ENCODE peak calls at places on chromosome 4, in five cellular contexts. R is nephron progenitor cell, U is progenitor cell of endocrine pancreas, V is GM23338, I is Panc1. S is an unnamed sample.

GRCh38 chr4:110347805-110348204 is 128.2 kb upstream of the ENPEP start:
- DNase-seq in R (no peak), U (no peak), I (no peak), V (no peak), S (no peak)

GRCh38 chr4:140343303-140343702 is 30.1 kb upstream of the SCOC start:
- DNase-seq in V (no peak), U (peak), R (no peak), I (no peak), S (no peak)

GRCh38 chr4:37864786-37865185 is 26.1 kb upstream of the TBC1D1 start:
- DNase-seq in V (no peak), U (no peak), R (no peak), I (no peak), S (no peak)

GRCh38 chr4:182922551-182923284 is 5.5 kb upstream of the DCTD start:
- DNase-seq in I (no peak), V (no peak), U (no peak), R (no peak), S (no peak)

GRCh38 chr4:152929888-152930287 is 6.2 kb upstream of the FHDC1 start:
- DNase-seq in V (peak), R (peak), I (no peak), U (no peak), S (no peak)

GRCh38 chr4:182576609-182577289 is 333.5 kb downstream of the TENM3 start:
- DNase-seq in R (no peak), U (no peak), I (no peak), V (peak), S (no peak)

GRCh38 chr4:98987720-98988119 is 7.8 kb upstream of the METAP1 start:
- DNase-seq in R (no peak), V (no peak), U (no peak), I (no peak), S (no peak)

GRCh38 chr4:65391814-65392213 is 278.5 kb downstream of the EPHA5 start:
- DNase-seq in U (no peak), I (no peak), V (no peak), R (no peak), S (no peak)

GRCh38 chr4:160026720-160027119 is 923.8 kb downstream of the RAPGEF2 start:
- DNase-seq in V (peak), R (no peak), I (no peak), U (no peak), S (no peak)

GRCh38 chr4:157221426-157221894 is 932 bp downstream of the GRIA2 start:
- DNase-seq in I (no peak), V (peak), U (no peak), R (no peak), S (no peak)

GRCh38 chr4:80532674-80533333 is 197.3 kb downstream of the CFAP299 start:
- DNase-seq in V (peak), R (no peak), I (no peak), U (no peak), S (no peak)

GRCh38 chr4:73348185-73348584 is 55.9 kb upstream of the ALB start:
- DNase-seq in U (no peak), V (no peak), I (no peak), R (no peak), S (no peak)

GRCh38 chr4:68283714-68284113 is 38.2 kb upstream of the TMPRSS11B start:
- DNase-seq in U (no peak), I (no peak), V (no peak), R (no peak), S (no peak)

GRCh38 chr4:140268441-140268840 is 105.0 kb upstream of the SCOC start:
- DNase-seq in U (no peak), R (no peak), V (no peak), I (no peak), S (no peak)

GRCh38 chr4:86948276-86948675 is 13.5 kb downstream of the AFF1 start:
- DNase-seq in V (peak), I (no peak), R (no peak), U (no peak), S (no peak)

GRCh38 chr4:40251366-40251765 is 54.5 kb downstream of the RHOH start:
- DNase-seq in R (no peak), I (no peak), U (no peak), V (no peak), S (no peak)

GRCh38 chr4:74006009-74006476 is 7.6 kb upstream of the CXCL5 start:
- DNase-seq in U (no peak), V (no peak), I (no peak), R (no peak), S (no peak)

GRCh38 chr4:172830295-172830764 is 338.3 kb upstream of the GALNT7 start:
- DNase-seq in V (peak), I (no peak), R (no peak), U (no peak), S (no peak)

GRCh38 chr4:53431052-53431451 is 53.6 kb downstream of the FIP1L1 start:
- DNase-seq in R (no peak), I (no peak), U (no peak), V (no peak), S (no peak)

GRCh38 chr4:42643685-42644084 is 13.2 kb downstream of the ATP8A1 start:
- DNase-seq in U (no peak), V (no peak), I (no peak), R (no peak), S (no peak)

GRCh38 chr4:21954406-21954805 is 5.8 kb upstream of the KCNIP4 start:
- DNase-seq in I (no peak), R (no peak), U (no peak), V (no peak), S (no peak)

GRCh38 chr4:154082760-154083530 is 294.1 kb upstream of the SFRP2 start:
- DNase-seq in V (peak), U (no peak), R (no peak), I (no peak), S (no peak)

GRCh38 chr4:135243960-135244561 is 1042.5 kb upstream of the PABPC4L start:
- DNase-seq in I (no peak), U (no peak), V (no peak), R (no peak), S (no peak)

GRCh38 chr4:71236226-71236625 is 102.6 kb upstream of the SLC4A4 start:
- DNase-seq in V (no peak), I (no peak), U (no peak), R (no peak), S (no peak)

GRCh38 chr4:6556263-6556662 is 18.7 kb upstream of the MAN2B2 start:
- DNase-seq in I (no peak), U (no peak), V (no peak), R (no peak), S (no peak)

GRCh38 chr4:139416073-139416673 is 37.7 kb upstream of the RAB33B start:
- DNase-seq in V (peak), R (peak), I (no peak), U (no peak), S (no peak)

GRCh38 chr4:55758570-55758969 is 61.0 kb upstream of the EXOC1L start:
- DNase-seq in V (no peak), U (no peak), I (no peak), R (no peak), S (no peak)

GRCh38 chr4:62528874-62529273 is 1328.7 kb downstream of the ADGRL3 start:
- DNase-seq in V (no peak), R (no peak), U (no peak), I (no peak), S (no peak)

GRCh38 chr4:94567811-94568210 is 116.1 kb downstream of the PDLIM5 start:
- DNase-seq in I (no peak), R (no peak), U (no peak), V (no peak), S (no peak)

GRCh38 chr4:186144596-186145569 is 40.4 kb downstream of the FAM149A start:
- DNase-seq in I (no peak), V (peak), R (peak), U (peak), S (no peak)

GRCh38 chr4:107261241-107261874 is 225.2 kb upstream of the DKK2 start:
- DNase-seq in U (no peak), V (no peak), I (no peak), R (no peak), S (no peak)

GRCh38 chr4:41814565-41814964 is 66.0 kb upstream of the PHOX2B start:
- DNase-seq in U (no peak), I (no peak), V (peak), R (peak), S (no peak)

GRCh38 chr4:111919666-111920065 is 225.6 kb upstream of the FAM241A start:
- DNase-seq in V (no peak), I (no peak), U (no peak), R (no peak), S (no peak)

DNA sequence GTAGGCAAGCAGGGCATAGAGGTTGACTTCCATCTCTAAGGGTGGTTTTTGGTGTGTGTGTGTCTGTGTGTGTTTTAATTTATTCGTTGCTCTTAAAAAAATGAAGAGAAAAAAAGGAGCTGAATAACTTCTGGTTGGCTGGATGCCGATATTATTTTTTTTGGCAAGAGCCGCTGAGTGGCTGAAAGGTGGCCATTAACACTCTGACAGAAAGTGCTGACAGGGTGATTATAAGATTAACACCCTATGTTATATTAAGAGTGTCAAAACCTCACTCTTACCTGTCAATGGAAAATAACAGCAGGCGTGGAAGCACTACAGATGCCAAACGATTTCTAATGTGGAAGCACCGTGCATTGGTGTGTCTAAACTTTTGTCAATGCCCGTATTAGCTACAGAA is 622.5 kb downstream of the ANKRD50 start:
- DNase-seq in I (no peak), R (no peak), U (no peak), V (no peak), S (no peak)
- TF ChIP-seq CTCF in I (no peak), R (no peak), U (no peak), V (no peak), S (no peak)

GRCh38 chr4:149264093-149264733 is 551.4 kb downstream of the IQCM start:
- DNase-seq in R (peak), V (peak), I (peak), U (no peak), S (no peak)
- TF ChIP-seq CTCF in R (peak), V (peak), I (peak), U (peak), S (no peak)

DNA sequence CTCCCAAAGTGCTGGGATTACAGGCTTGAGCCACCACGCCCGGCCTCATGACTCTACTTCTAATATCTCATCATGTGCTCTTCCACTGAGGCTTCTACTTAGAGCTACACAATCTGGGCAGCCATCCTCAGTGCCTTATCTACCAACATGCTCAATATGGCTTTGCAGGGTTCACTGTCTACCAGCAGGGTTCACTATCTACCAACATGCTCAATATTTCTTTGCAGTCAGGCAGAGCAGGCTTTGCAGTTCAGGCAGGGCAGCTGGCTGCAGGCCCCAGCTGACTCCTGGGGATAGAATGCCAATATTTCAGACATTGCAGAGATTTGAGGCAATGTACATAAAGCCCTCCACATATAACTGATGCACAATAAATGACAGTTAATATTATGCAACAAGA is 47.5 kb downstream of the PKD2 start:
- DNase-seq in V (peak), U (no peak), I (peak), R (peak), S (no peak)
- TF ChIP-seq CTCF in V (peak), U (peak), I (peak), R (peak), S (no peak)

GRCh38 chr4:137455647-137456321 is 76.5 kb downstream of the PCDH18 start:
- DNase-seq in I (no peak), V (peak), R (no peak), U (no peak), S (no peak)

GRCh38 chr4:137452799-137453198 is 79.5 kb downstream of the PCDH18 start:
- DNase-seq in I (no peak), U (no peak), V (no peak), R (no peak), S (no peak)

GRCh38 chr4:137451150-137451850 is 81.0 kb downstream of the PCDH18 start:
- DNase-seq in I (no peak), R (no peak), V (peak), U (no peak), S (no peak)

DNA sequence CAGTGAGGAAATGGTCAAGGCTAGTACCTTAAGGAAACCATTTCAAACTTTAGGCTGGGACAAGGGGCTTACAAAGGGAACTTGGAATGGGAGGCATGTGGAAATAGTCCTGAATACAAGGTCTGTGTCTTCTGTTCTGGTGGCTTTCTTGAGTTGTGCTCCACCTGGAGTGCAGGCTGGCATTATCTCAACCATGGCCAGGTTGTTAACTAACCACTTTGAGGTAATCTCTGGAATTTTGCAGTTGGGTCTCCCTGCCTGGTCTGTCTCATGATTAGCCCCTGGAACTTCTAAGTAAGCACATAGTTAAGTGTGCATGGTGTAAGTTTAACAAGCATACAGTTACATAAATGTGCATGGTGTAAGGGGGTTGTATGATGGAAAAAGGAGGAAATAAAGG is 77.5 kb downstream of the PCDH18 start:
- DNase-seq in R (no peak), I (no peak), U (no peak), V (no peak), S (no peak)
- TF ChIP-seq CTCF in R (no peak), I (no peak), U (no peak), V (no peak), S (no peak)

GRCh38 chr4:7722716-7723115 is 216.9 kb downstream of the AFAP1 start:
- DNase-seq in U (no peak), V (no peak), I (no peak), R (no peak), S (no peak)

GRCh38 chr4:7723625-7724024 is 216.0 kb downstream of the AFAP1 start:
- DNase-seq in R (no peak), U (no peak), I (no peak), V (no peak), S (no peak)

GRCh38 chr4:7719354-7720174 is 220.1 kb downstream of the AFAP1 start:
- DNase-seq in U (peak), V (peak), R (peak), I (no peak), S (no peak)

GRCh38 chr4:7725951-7726350 is 213.7 kb downstream of the AFAP1 start:
- DNase-seq in R (no peak), I (no peak), V (no peak), U (no peak), S (no peak)

GRCh38 chr4:7721984-7722551 is 217.6 kb downstream of the AFAP1 start:
- DNase-seq in R (no peak), U (no peak), I (no peak), V (no peak), S (no peak)
- TF ChIP-seq CTCF in R (no peak), U (no peak), I (no peak), V (peak), S (no peak)